ENCODE peak calls at places on chromosome 22, in five cellular contexts. One of them, this sample, is unnamed.

GRCh38 chr22:46803031-46803880 is 40.8 kb downstream of the TBC1D22A start:
- DNase-seq in mucosa of descending colon: peak
- DNase-seq in NCI-H345: peak
- DNase-seq in transverse colon: peak
- DNase-seq in HT1080: peak
- DNase-seq in this sample: no peak

GRCh38 chr22:40305625-40306024 is 40.7 kb upstream of the ADSL start:
- DNase-seq in transverse colon: no peak
- DNase-seq in NCI-H345: no peak
- DNase-seq in HT1080: no peak
- DNase-seq in mucosa of descending colon: no peak
- DNase-seq in this sample: no peak

GRCh38 chr22:49827853-49828598 is at the start of gene BRD1:
- DNase-seq in HT1080: no peak
- DNase-seq in mucosa of descending colon: peak
- DNase-seq in NCI-H345: peak
- DNase-seq in transverse colon: peak
- DNase-seq in this sample: no peak

GRCh38 chr22:48948575-48949170 is 879.0 kb downstream of the BRD1 start:
- DNase-seq in HT1080: no peak
- DNase-seq in mucosa of descending colon: no peak
- DNase-seq in NCI-H345: no peak
- DNase-seq in transverse colon: no peak
- DNase-seq in this sample: no peak

GRCh38 chr22:20953342-20953608 is 13.8 kb upstream of the AIFM3 start:
- DNase-seq in transverse colon: no peak
- DNase-seq in NCI-H345: no peak
- DNase-seq in mucosa of descending colon: no peak
- DNase-seq in HT1080: no peak
- DNase-seq in this sample: no peak

GRCh38 chr22:22420580-22420979 is 88.0 kb downstream of the ZNF280B start:
- DNase-seq in HT1080: no peak
- DNase-seq in mucosa of descending colon: no peak
- DNase-seq in transverse colon: no peak
- DNase-seq in NCI-H345: no peak
- DNase-seq in this sample: no peak

GRCh38 chr22:45268958-45269844 is 15.5 kb upstream of the UPK3A start:
- DNase-seq in HT1080: peak
- DNase-seq in mucosa of descending colon: peak
- DNase-seq in NCI-H345: peak
- DNase-seq in transverse colon: peak
- DNase-seq in this sample: no peak

GRCh38 chr22:45253039-45253641 is 12.4 kb upstream of the KIAA0930 start:
- DNase-seq in mucosa of descending colon: no peak
- DNase-seq in NCI-H345: no peak
- DNase-seq in transverse colon: no peak
- DNase-seq in HT1080: no peak
- DNase-seq in this sample: no peak

GRCh38 chr22:20237480-20238440 is 30.4 kb downstream of the RTN4R start:
- DNase-seq in HT1080: no peak
- DNase-seq in transverse colon: no peak
- DNase-seq in mucosa of descending colon: no peak
- DNase-seq in NCI-H345: no peak
- DNase-seq in this sample: no peak

GRCh38 chr22:50293441-50294318 is 13.8 kb downstream of the PLXNB2 start:
- DNase-seq in transverse colon: peak
- DNase-seq in mucosa of descending colon: peak
- DNase-seq in HT1080: peak
- DNase-seq in NCI-H345: no peak
- DNase-seq in this sample: no peak

GRCh38 chr22:36741968-36742367 is 34.0 kb downstream of the IFT27 start:
- DNase-seq in mucosa of descending colon: no peak
- DNase-seq in HT1080: no peak
- DNase-seq in transverse colon: no peak
- DNase-seq in NCI-H345: no peak
- DNase-seq in this sample: no peak

GRCh38 chr22:41043727-41044126 is 48.7 kb upstream of the EP300 start:
- DNase-seq in mucosa of descending colon: no peak
- DNase-seq in NCI-H345: no peak
- DNase-seq in HT1080: no peak
- DNase-seq in transverse colon: no peak
- DNase-seq in this sample: no peak

GRCh38 chr22:20378110-20378509 is 15.8 kb upstream of the ZNF74 start:
- DNase-seq in transverse colon: no peak
- DNase-seq in HT1080: no peak
- DNase-seq in mucosa of descending colon: no peak
- DNase-seq in NCI-H345: no peak
- DNase-seq in this sample: no peak

GRCh38 chr22:46462726-46463371 is 74.6 kb downstream of the CELSR1 start:
- DNase-seq in NCI-H345: peak
- DNase-seq in transverse colon: no peak
- DNase-seq in HT1080: peak
- DNase-seq in mucosa of descending colon: no peak
- DNase-seq in this sample: peak

GRCh38 chr22:32761251-32761903 is 40.1 kb upstream of the TIMP3 start:
- DNase-seq in HT1080: peak
- DNase-seq in mucosa of descending colon: no peak
- DNase-seq in transverse colon: no peak
- DNase-seq in NCI-H345: no peak
- DNase-seq in this sample: no peak

GRCh38 chr22:44486538-44486937 is 11.5 kb downstream of the RTL6 start:
- DNase-seq in transverse colon: no peak
- DNase-seq in HT1080: peak
- DNase-seq in NCI-H345: no peak
- DNase-seq in mucosa of descending colon: no peak
- DNase-seq in this sample: no peak

GRCh38 chr22:48960981-48961655 is 866.6 kb downstream of the BRD1 start:
- DNase-seq in transverse colon: peak
- DNase-seq in HT1080: no peak
- DNase-seq in mucosa of descending colon: no peak
- DNase-seq in NCI-H345: no peak
- DNase-seq in this sample: no peak

This sample was measured in NCI-H187 treated with DMSO at 0.1 percent for 48 hours.